ENCODE peak calls at places on chromosome 11, in eight cellular contexts. One of them, this sample, is unnamed.

GRCh38 chr11:47179655-47179991 is 2.9 kb upstream of the ARFGAP2 start:
- DNase-seq in K562: peak; percentile 63
- DNase-seq in thoracic aorta: no peak
- DNase-seq in upper lobe of right lung: no peak
- DNase-seq in HCT116: no peak
- DNase-seq in AG09309: no peak
- DNase-seq in NB4: peak; percentile 61
- DNase-seq in A549: peak; percentile 78
- DNase-seq in this sample: peak; percentile 46

GRCh38 chr11:30423886-30424285 is 101.0 kb downstream of the ARL14EP start:
- DNase-seq in K562: no peak
- DNase-seq in thoracic aorta: no peak
- DNase-seq in upper lobe of right lung: no peak
- DNase-seq in HCT116: no peak
- DNase-seq in AG09309: no peak
- DNase-seq in NB4: no peak
- DNase-seq in A549: no peak
- DNase-seq in this sample: no peak

GRCh38 chr11:76793391-76793811 is 10.2 kb downstream of the TSKU start:
- DNase-seq in K562: no peak
- DNase-seq in thoracic aorta: no peak
- DNase-seq in upper lobe of right lung: no peak
- DNase-seq in HCT116: no peak
- DNase-seq in AG09309: no peak
- DNase-seq in NB4: no peak
- DNase-seq in A549: peak; percentile 7
- DNase-seq in this sample: no peak

GRCh38 chr11:102495161-102496042 is 35.1 kb downstream of the MMP7 start:
- DNase-seq in K562: peak; percentile 52
- DNase-seq in thoracic aorta: no peak
- DNase-seq in upper lobe of right lung: no peak
- DNase-seq in HCT116: peak; percentile 81
- DNase-seq in AG09309: peak; percentile 80
- DNase-seq in NB4: peak; percentile 84
- DNase-seq in A549: peak; percentile 41
- DNase-seq in this sample: peak; percentile 94

GRCh38 chr11:26571861-26572654 is at the start of gene MUC15:
- DNase-seq in K562: no peak
- DNase-seq in thoracic aorta: no peak
- DNase-seq in upper lobe of right lung: no peak
- DNase-seq in HCT116: no peak
- DNase-seq in AG09309: no peak
- DNase-seq in NB4: no peak
- DNase-seq in A549: no peak
- DNase-seq in this sample: no peak

GRCh38 chr11:9716275-9717039 is 52.6 kb downstream of the SWAP70 start:
- DNase-seq in K562: peak; percentile 12
- DNase-seq in thoracic aorta: no peak
- DNase-seq in upper lobe of right lung: no peak
- DNase-seq in HCT116: no peak
- DNase-seq in AG09309: no peak
- DNase-seq in NB4: peak; percentile 95
- DNase-seq in A549: no peak
- DNase-seq in this sample: peak; percentile 94

GRCh38 chr11:102850973-102851745 is 7.8 kb upstream of the MMP3 start:
- DNase-seq in K562: no peak
- DNase-seq in thoracic aorta: no peak
- DNase-seq in upper lobe of right lung: no peak
- DNase-seq in HCT116: no peak
- DNase-seq in AG09309: peak; percentile 80
- DNase-seq in NB4: no peak
- DNase-seq in A549: no peak
- DNase-seq in this sample: peak; percentile 63

GRCh38 chr11:124970925-124971324 is 16.9 kb downstream of the CCDC15 start:
- DNase-seq in K562: no peak
- DNase-seq in thoracic aorta: no peak
- DNase-seq in upper lobe of right lung: no peak
- DNase-seq in HCT116: peak; percentile 42
- DNase-seq in AG09309: no peak
- DNase-seq in NB4: peak; percentile 51
- DNase-seq in A549: no peak
- DNase-seq in this sample: peak; percentile 39

GRCh38 chr11:59614277-59615131 is 1.1 kb downstream of the OSBP start:
- DNase-seq in K562: no peak
- DNase-seq in thoracic aorta: no peak
- DNase-seq in upper lobe of right lung: no peak
- DNase-seq in HCT116: no peak
- DNase-seq in AG09309: no peak
- DNase-seq in NB4: peak; percentile 41
- DNase-seq in A549: no peak
- DNase-seq in this sample: peak; percentile 14

GRCh38 chr11:21514298-21514697 is 678.6 kb upstream of the ANO5 start:
- DNase-seq in K562: no peak
- DNase-seq in thoracic aorta: no peak
- DNase-seq in upper lobe of right lung: no peak
- DNase-seq in HCT116: no peak
- DNase-seq in AG09309: no peak
- DNase-seq in NB4: peak; percentile 13
- DNase-seq in A549: no peak
- DNase-seq in this sample: no peak

GRCh38 chr11:124886476-124886875 is 11.2 kb downstream of the ROBO4 start:
- DNase-seq in K562: no peak
- DNase-seq in thoracic aorta: no peak
- DNase-seq in upper lobe of right lung: no peak
- DNase-seq in HCT116: no peak
- DNase-seq in AG09309: no peak
- DNase-seq in NB4: no peak
- DNase-seq in A549: no peak
- DNase-seq in this sample: no peak

GRCh38 chr11:89184021-89184420 is 6.3 kb downstream of the TYR start:
- DNase-seq in K562: no peak
- DNase-seq in thoracic aorta: no peak
- DNase-seq in upper lobe of right lung: no peak
- DNase-seq in HCT116: no peak
- DNase-seq in AG09309: peak; percentile 27
- DNase-seq in NB4: no peak
- DNase-seq in A549: no peak
- DNase-seq in this sample: peak; percentile 15

GRCh38 chr11:68074584-68075352 is 35.9 kb downstream of the TCIRG1 start:
- DNase-seq in K562: no peak
- DNase-seq in thoracic aorta: no peak
- DNase-seq in upper lobe of right lung: no peak
- DNase-seq in HCT116: no peak
- DNase-seq in AG09309: no peak
- DNase-seq in NB4: no peak
- DNase-seq in A549: no peak
- DNase-seq in this sample: no peak

GRCh38 chr11:68077617-68078592 is 39.1 kb downstream of the TCIRG1 start:
- DNase-seq in K562: no peak
- DNase-seq in thoracic aorta: no peak
- DNase-seq in upper lobe of right lung: no peak
- DNase-seq in HCT116: no peak
- DNase-seq in AG09309: no peak
- DNase-seq in NB4: peak; percentile 17
- DNase-seq in A549: no peak
- DNase-seq in this sample: no peak

GRCh38 chr11:68081691-68082090 is 39.5 kb downstream of the CHKA start:
- DNase-seq in K562: no peak
- DNase-seq in thoracic aorta: no peak
- DNase-seq in upper lobe of right lung: no peak
- DNase-seq in HCT116: no peak
- DNase-seq in AG09309: no peak
- DNase-seq in NB4: no peak
- DNase-seq in A549: no peak
- DNase-seq in this sample: no peak

GRCh38 chr11:68071281-68072048 is 32.6 kb downstream of the TCIRG1 start:
- DNase-seq in K562: no peak
- DNase-seq in thoracic aorta: no peak
- DNase-seq in upper lobe of right lung: no peak
- DNase-seq in HCT116: no peak
- DNase-seq in AG09309: no peak
- DNase-seq in NB4: peak; percentile 52
- DNase-seq in A549: no peak
- DNase-seq in this sample: no peak

DNA sequence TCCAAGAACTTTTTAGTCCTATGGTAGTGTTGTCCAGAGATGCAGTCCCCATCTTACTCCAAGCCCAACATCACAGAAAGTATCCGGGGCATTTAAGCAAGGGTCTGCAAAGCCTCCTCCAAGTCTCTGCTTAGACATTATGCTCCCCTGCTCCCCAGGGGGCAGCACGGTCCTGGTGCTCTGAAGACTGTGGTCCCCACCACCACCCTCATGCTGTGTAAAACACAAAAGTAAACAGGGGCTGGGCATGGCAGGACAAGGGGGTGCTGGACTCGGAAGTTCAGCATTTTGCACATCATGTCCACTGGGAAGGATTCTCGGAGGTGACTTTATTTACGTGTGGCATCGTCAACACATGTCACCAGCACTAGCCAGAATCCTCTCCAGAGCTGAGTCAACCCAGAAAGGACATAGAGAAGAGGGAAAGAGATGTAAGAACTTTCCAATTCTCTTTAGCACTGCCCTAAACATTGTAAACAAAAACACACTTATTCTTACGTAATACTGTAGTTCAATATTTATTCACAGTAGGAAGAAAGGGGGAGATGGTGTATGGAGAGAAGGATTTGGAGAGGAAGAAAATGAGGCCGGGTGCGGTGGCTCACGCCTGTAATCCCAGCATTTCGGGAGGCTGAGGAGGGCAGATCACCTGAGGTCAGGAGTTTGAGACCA is 37.7 kb downstream of the TCIRG1 start:
- DNase-seq in K562: peak; percentile 35
- DNase-seq in thoracic aorta: no peak
- DNase-seq in upper lobe of right lung: no peak
- DNase-seq in HCT116: no peak
- DNase-seq in AG09309: no peak
- DNase-seq in NB4: peak; percentile 33
- DNase-seq in A549: no peak
- DNase-seq in this sample: no peak
- TF ChIP-seq CTCF in K562: peak; percentile 44
- TF ChIP-seq CTCF in thoracic aorta: no peak
- TF ChIP-seq CTCF in upper lobe of right lung: peak; percentile 34
- TF ChIP-seq CTCF in HCT116: peak; percentile 3
- TF ChIP-seq CTCF in AG09309: no peak
- TF ChIP-seq CTCF in NB4: no peak
- TF ChIP-seq CTCF in A549: peak; percentile 5
- TF ChIP-seq CTCF in this sample: peak; percentile 11

DNA sequence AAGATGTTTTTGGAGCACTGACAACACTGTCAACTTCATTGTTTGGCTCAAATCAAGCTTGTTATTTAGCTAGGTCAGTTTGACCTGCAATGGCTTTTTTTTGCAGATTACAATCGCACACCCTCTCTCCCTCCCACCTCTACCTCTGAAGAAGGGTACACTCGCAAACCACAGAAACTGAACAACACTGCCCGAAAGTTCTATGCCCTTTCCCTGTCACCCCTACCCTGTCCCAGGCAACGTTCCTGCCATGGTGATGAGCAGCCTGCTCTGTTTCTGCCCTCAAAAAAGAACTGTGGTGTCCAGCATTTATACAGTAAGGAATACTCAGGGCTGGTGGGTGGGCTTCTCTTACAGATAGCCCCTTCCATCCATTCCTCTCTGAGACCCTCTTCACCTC is 33.7 kb downstream of the SC5D start:
- DNase-seq in K562: no peak
- DNase-seq in thoracic aorta: no peak
- DNase-seq in upper lobe of right lung: no peak
- DNase-seq in HCT116: no peak
- DNase-seq in AG09309: no peak
- DNase-seq in NB4: no peak
- DNase-seq in A549: no peak
- DNase-seq in this sample: no peak
- H3K4me3 ChIP-seq in K562: no peak overlapping the region
- H3K4me3 ChIP-seq in thoracic aorta: no peak overlapping the region
- H3K4me3 ChIP-seq in upper lobe of right lung: no peak overlapping the region
- H3K4me3 ChIP-seq in HCT116: no peak overlapping the region
- H3K4me3 ChIP-seq in AG09309: no peak overlapping the region
- H3K4me3 ChIP-seq in NB4: no peak overlapping the region
- H3K4me3 ChIP-seq in A549: no peak overlapping the region
- H3K4me3 ChIP-seq in this sample: no peak overlapping the region

GRCh38 chr11:92206441-92206840 is 18.2 kb upstream of the FAT3 start:
- DNase-seq in K562: no peak
- DNase-seq in thoracic aorta: no peak
- DNase-seq in upper lobe of right lung: no peak
- DNase-seq in HCT116: no peak
- DNase-seq in AG09309: no peak
- DNase-seq in NB4: no peak
- DNase-seq in A549: no peak
- DNase-seq in this sample: no peak

GRCh38 chr11:92212530-92212929 is 12.1 kb upstream of the FAT3 start:
- DNase-seq in K562: no peak
- DNase-seq in thoracic aorta: no peak
- DNase-seq in upper lobe of right lung: no peak
- DNase-seq in HCT116: no peak
- DNase-seq in AG09309: no peak
- DNase-seq in NB4: no peak
- DNase-seq in A549: no peak
- DNase-seq in this sample: no peak

GRCh38 chr11:92216789-92217188 is 7.8 kb upstream of the FAT3 start:
- DNase-seq in K562: no peak
- DNase-seq in thoracic aorta: no peak
- DNase-seq in upper lobe of right lung: no peak
- DNase-seq in HCT116: no peak
- DNase-seq in AG09309: no peak
- DNase-seq in NB4: no peak
- DNase-seq in A549: no peak
- DNase-seq in this sample: no peak

DNA sequence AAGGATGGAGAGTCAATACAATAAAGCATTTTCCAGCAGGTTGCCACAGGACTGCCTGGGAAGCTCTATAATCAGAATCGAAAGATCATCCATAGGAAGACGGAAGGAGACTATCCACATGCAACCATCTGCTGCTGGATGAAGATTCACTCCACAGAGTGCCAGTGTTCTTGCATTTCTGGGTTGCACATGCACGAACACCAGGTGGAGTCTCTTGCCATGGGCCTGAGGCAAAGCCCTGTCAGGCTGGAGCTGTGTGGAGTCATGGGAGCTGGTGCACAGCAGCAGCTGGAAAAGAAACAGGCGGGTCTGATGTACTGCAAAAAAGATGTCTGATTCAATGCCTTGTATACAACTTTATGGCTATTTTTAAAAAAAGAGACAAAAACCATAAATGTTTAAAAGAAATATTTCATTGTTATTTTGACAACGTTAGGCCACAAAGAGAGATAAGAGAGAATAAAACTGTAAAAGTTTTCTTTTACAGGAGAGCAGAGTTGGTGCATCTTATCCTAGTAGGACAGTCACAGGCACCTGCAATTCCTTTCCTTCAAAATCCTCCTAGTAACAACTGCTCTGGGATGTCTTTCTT is 12.9 kb upstream of the FAT3 start:
- DNase-seq in K562: no peak
- DNase-seq in thoracic aorta: no peak
- DNase-seq in upper lobe of right lung: no peak
- DNase-seq in HCT116: no peak
- DNase-seq in AG09309: peak; percentile 14
- DNase-seq in NB4: peak; percentile 18
- DNase-seq in A549: no peak
- DNase-seq in this sample: no peak
- TF ChIP-seq CTCF in K562: no peak
- TF ChIP-seq CTCF in thoracic aorta: peak; percentile 55
- TF ChIP-seq CTCF in upper lobe of right lung: peak; percentile 20
- TF ChIP-seq CTCF in HCT116: no peak
- TF ChIP-seq CTCF in AG09309: peak; percentile 67
- TF ChIP-seq CTCF in NB4: peak; percentile 20
- TF ChIP-seq CTCF in A549: peak; percentile 43
- TF ChIP-seq CTCF in this sample: no peak

GRCh38 chr11:108958446-108959123 is 293.7 kb downstream of the DDX10 start:
- DNase-seq in K562: no peak
- DNase-seq in thoracic aorta: no peak
- DNase-seq in upper lobe of right lung: no peak
- DNase-seq in HCT116: no peak
- DNase-seq in AG09309: no peak
- DNase-seq in NB4: peak; percentile 59
- DNase-seq in A549: no peak
- DNase-seq in this sample: peak; percentile 39
- H3K4me3 ChIP-seq in K562: no peak overlapping the region
- H3K4me3 ChIP-seq in thoracic aorta: no peak overlapping the region
- H3K4me3 ChIP-seq in upper lobe of right lung: no peak overlapping the region
- H3K4me3 ChIP-seq in HCT116: no peak overlapping the region
- H3K4me3 ChIP-seq in AG09309: no peak overlapping the region
- H3K4me3 ChIP-seq in NB4: no peak overlapping the region
- H3K4me3 ChIP-seq in A549: no peak overlapping the region
- H3K4me3 ChIP-seq in this sample: no peak overlapping the region